ENCODE peak calls at places on chromosomes 3 and 15, in seven cellular contexts. One of them, this sample, is unnamed.

GRCh38 chr3:159583662-159584061 is 405.0 kb upstream of the IL12A start:
- DNase-seq in D721Med: no peak
- DNase-seq in NCI-H1092: no peak
- DNase-seq in stimulated activated CD8-positive, alpha-beta memory T cell treated with anti-CD3 and anti-CD28 coated beads, Interleukin-2, amount 100 ng/mL, for 1 hour: no peak
- DNase-seq in RPMI8226: no peak
- DNase-seq in effector memory CD8-positive, alpha-beta T cell: no peak
- DNase-seq in posterior cingulate gyrus: no peak
- DNase-seq in this sample: peak

GRCh38 chr3:14785207-14786155 is 33.3 kb upstream of the FGD5 start:
- DNase-seq in effector memory CD8-positive, alpha-beta T cell: no peak
- DNase-seq in NCI-H1092: no peak
- DNase-seq in posterior cingulate gyrus: no peak
- DNase-seq in RPMI8226: no peak
- DNase-seq in stimulated activated CD8-positive, alpha-beta memory T cell treated with anti-CD3 and anti-CD28 coated beads, Interleukin-2, amount 100 ng/mL, for 1 hour: no peak
- DNase-seq in D721Med: no peak
- DNase-seq in this sample: no peak

GRCh38 chr3:78659386-78659987 is 1108.3 kb downstream of the ROBO1 start:
- DNase-seq in stimulated activated CD8-positive, alpha-beta memory T cell treated with anti-CD3 and anti-CD28 coated beads, Interleukin-2, amount 100 ng/mL, for 1 hour: no peak
- DNase-seq in RPMI8226: peak
- DNase-seq in NCI-H1092: peak
- DNase-seq in posterior cingulate gyrus: peak
- DNase-seq in effector memory CD8-positive, alpha-beta T cell: no peak
- DNase-seq in D721Med: no peak
- DNase-seq in this sample: peak

GRCh38 chr3:32816439-32817194 is 1.2 kb upstream of the TRIM71 start:
- DNase-seq in NCI-H1092: no peak
- DNase-seq in effector memory CD8-positive, alpha-beta T cell: no peak
- DNase-seq in stimulated activated CD8-positive, alpha-beta memory T cell treated with anti-CD3 and anti-CD28 coated beads, Interleukin-2, amount 100 ng/mL, for 1 hour: no peak
- DNase-seq in D721Med: no peak
- DNase-seq in posterior cingulate gyrus: peak
- DNase-seq in RPMI8226: no peak
- DNase-seq in this sample: peak

GRCh38 chr3:101195951-101196713 is 124.2 kb downstream of the IMPG2 start:
- DNase-seq in D721Med: no peak
- DNase-seq in effector memory CD8-positive, alpha-beta T cell: no peak
- DNase-seq in stimulated activated CD8-positive, alpha-beta memory T cell treated with anti-CD3 and anti-CD28 coated beads, Interleukin-2, amount 100 ng/mL, for 1 hour: no peak
- DNase-seq in RPMI8226: peak
- DNase-seq in posterior cingulate gyrus: no peak
- DNase-seq in NCI-H1092: no peak
- DNase-seq in this sample: peak

GRCh38 chr15:93861956-93862741 is 369.2 kb upstream of the MCTP2 start:
- DNase-seq in RPMI8226: no peak
- DNase-seq in NCI-H1092: no peak
- DNase-seq in D721Med: no peak
- DNase-seq in stimulated activated CD8-positive, alpha-beta memory T cell treated with anti-CD3 and anti-CD28 coated beads, Interleukin-2, amount 100 ng/mL, for 1 hour: no peak
- DNase-seq in posterior cingulate gyrus: no peak
- DNase-seq in effector memory CD8-positive, alpha-beta T cell: no peak
- DNase-seq in this sample: no peak

GRCh38 chr3:123751478-123751877 is 132.7 kb downstream of the MYLK start:
- DNase-seq in effector memory CD8-positive, alpha-beta T cell: no peak
- DNase-seq in RPMI8226: no peak
- DNase-seq in NCI-H1092: no peak
- DNase-seq in posterior cingulate gyrus: no peak
- DNase-seq in stimulated activated CD8-positive, alpha-beta memory T cell treated with anti-CD3 and anti-CD28 coated beads, Interleukin-2, amount 100 ng/mL, for 1 hour: no peak
- DNase-seq in D721Med: no peak
- DNase-seq in this sample: peak

GRCh38 chr15:67085818-67086649 is 20.6 kb downstream of the SMAD3 start:
- DNase-seq in NCI-H1092: no peak
- DNase-seq in effector memory CD8-positive, alpha-beta T cell: no peak
- DNase-seq in RPMI8226: peak
- DNase-seq in stimulated activated CD8-positive, alpha-beta memory T cell treated with anti-CD3 and anti-CD28 coated beads, Interleukin-2, amount 100 ng/mL, for 1 hour: no peak
- DNase-seq in D721Med: no peak
- DNase-seq in posterior cingulate gyrus: no peak
- DNase-seq in this sample: peak

GRCh38 chr3:114557791-114558190 is 264.0 kb downstream of the TIGIT start:
- DNase-seq in NCI-H1092: no peak
- DNase-seq in effector memory CD8-positive, alpha-beta T cell: no peak
- DNase-seq in RPMI8226: no peak
- DNase-seq in D721Med: no peak
- DNase-seq in posterior cingulate gyrus: no peak
- DNase-seq in stimulated activated CD8-positive, alpha-beta memory T cell treated with anti-CD3 and anti-CD28 coated beads, Interleukin-2, amount 100 ng/mL, for 1 hour: no peak
- DNase-seq in this sample: no peak

GRCh38 chr3:12655701-12656100 is 8.2 kb downstream of the RAF1 start:
- DNase-seq in stimulated activated CD8-positive, alpha-beta memory T cell treated with anti-CD3 and anti-CD28 coated beads, Interleukin-2, amount 100 ng/mL, for 1 hour: no peak
- DNase-seq in D721Med: no peak
- DNase-seq in posterior cingulate gyrus: no peak
- DNase-seq in NCI-H1092: no peak
- DNase-seq in effector memory CD8-positive, alpha-beta T cell: no peak
- DNase-seq in RPMI8226: no peak
- DNase-seq in this sample: no peak

GRCh38 chr15:63277044-63277892 is at the start of gene APH1B:
- DNase-seq in stimulated activated CD8-positive, alpha-beta memory T cell treated with anti-CD3 and anti-CD28 coated beads, Interleukin-2, amount 100 ng/mL, for 1 hour: peak
- DNase-seq in D721Med: peak
- DNase-seq in NCI-H1092: peak
- DNase-seq in posterior cingulate gyrus: peak
- DNase-seq in effector memory CD8-positive, alpha-beta T cell: peak
- DNase-seq in RPMI8226: peak
- DNase-seq in this sample: peak

GRCh38 chr3:65879372-65879771 is 159.3 kb downstream of the MAGI1 start:
- DNase-seq in NCI-H1092: no peak
- DNase-seq in RPMI8226: no peak
- DNase-seq in effector memory CD8-positive, alpha-beta T cell: no peak
- DNase-seq in stimulated activated CD8-positive, alpha-beta memory T cell treated with anti-CD3 and anti-CD28 coated beads, Interleukin-2, amount 100 ng/mL, for 1 hour: no peak
- DNase-seq in posterior cingulate gyrus: no peak
- DNase-seq in D721Med: no peak
- DNase-seq in this sample: no peak

GRCh38 chr3:137471130-137471529 is 293.0 kb upstream of the SOX14 start:
- DNase-seq in posterior cingulate gyrus: no peak
- DNase-seq in D721Med: no peak
- DNase-seq in stimulated activated CD8-positive, alpha-beta memory T cell treated with anti-CD3 and anti-CD28 coated beads, Interleukin-2, amount 100 ng/mL, for 1 hour: no peak
- DNase-seq in RPMI8226: no peak
- DNase-seq in effector memory CD8-positive, alpha-beta T cell: no peak
- DNase-seq in NCI-H1092: no peak
- DNase-seq in this sample: no peak

GRCh38 chr15:96333194-96334016 is 2.9 kb downstream of the NR2F2 start:
- DNase-seq in RPMI8226: no peak
- DNase-seq in stimulated activated CD8-positive, alpha-beta memory T cell treated with anti-CD3 and anti-CD28 coated beads, Interleukin-2, amount 100 ng/mL, for 1 hour: no peak
- DNase-seq in posterior cingulate gyrus: no peak
- DNase-seq in effector memory CD8-positive, alpha-beta T cell: no peak
- DNase-seq in D721Med: no peak
- DNase-seq in NCI-H1092: peak
- DNase-seq in this sample: peak

GRCh38 chr3:191762323-191762960 is 301.5 kb downstream of the PYDC2 start:
- DNase-seq in effector memory CD8-positive, alpha-beta T cell: no peak
- DNase-seq in D721Med: no peak
- DNase-seq in NCI-H1092: no peak
- DNase-seq in RPMI8226: no peak
- DNase-seq in posterior cingulate gyrus: no peak
- DNase-seq in stimulated activated CD8-positive, alpha-beta memory T cell treated with anti-CD3 and anti-CD28 coated beads, Interleukin-2, amount 100 ng/mL, for 1 hour: no peak
- DNase-seq in this sample: peak

GRCh38 chr15:42409011-42409410 is 49.7 kb downstream of the CAPN3 start:
- DNase-seq in posterior cingulate gyrus: no peak
- DNase-seq in NCI-H1092: no peak
- DNase-seq in effector memory CD8-positive, alpha-beta T cell: no peak
- DNase-seq in RPMI8226: no peak
- DNase-seq in D721Med: no peak
- DNase-seq in stimulated activated CD8-positive, alpha-beta memory T cell treated with anti-CD3 and anti-CD28 coated beads, Interleukin-2, amount 100 ng/mL, for 1 hour: no peak
- DNase-seq in this sample: no peak

GRCh38 chr3:10416730-10417300 is 88.6 kb downstream of the ATP2B2 start:
- DNase-seq in D721Med: no peak
- DNase-seq in posterior cingulate gyrus: peak
- DNase-seq in stimulated activated CD8-positive, alpha-beta memory T cell treated with anti-CD3 and anti-CD28 coated beads, Interleukin-2, amount 100 ng/mL, for 1 hour: no peak
- DNase-seq in effector memory CD8-positive, alpha-beta T cell: no peak
- DNase-seq in NCI-H1092: no peak
- DNase-seq in RPMI8226: no peak
- DNase-seq in this sample: no peak

GRCh38 chr3:26845194-26845593 is 222.6 kb downstream of the LRRC3B start:
- DNase-seq in D721Med: no peak
- DNase-seq in RPMI8226: no peak
- DNase-seq in NCI-H1092: no peak
- DNase-seq in stimulated activated CD8-positive, alpha-beta memory T cell treated with anti-CD3 and anti-CD28 coated beads, Interleukin-2, amount 100 ng/mL, for 1 hour: no peak
- DNase-seq in effector memory CD8-positive, alpha-beta T cell: no peak
- DNase-seq in posterior cingulate gyrus: no peak
- DNase-seq in this sample: no peak

GRCh38 chr3:45640724-45641361 is 46.3 kb downstream of the LIMD1 start:
- DNase-seq in RPMI8226: no peak
- DNase-seq in D721Med: no peak
- DNase-seq in effector memory CD8-positive, alpha-beta T cell: no peak
- DNase-seq in posterior cingulate gyrus: no peak
- DNase-seq in NCI-H1092: no peak
- DNase-seq in stimulated activated CD8-positive, alpha-beta memory T cell treated with anti-CD3 and anti-CD28 coated beads, Interleukin-2, amount 100 ng/mL, for 1 hour: no peak
- DNase-seq in this sample: no peak

GRCh38 chr15:79853492-79854328 is 43.1 kb downstream of the MTHFS start:
- DNase-seq in NCI-H1092: no peak
- DNase-seq in stimulated activated CD8-positive, alpha-beta memory T cell treated with anti-CD3 and anti-CD28 coated beads, Interleukin-2, amount 100 ng/mL, for 1 hour: peak
- DNase-seq in posterior cingulate gyrus: peak
- DNase-seq in RPMI8226: peak
- DNase-seq in D721Med: no peak
- DNase-seq in effector memory CD8-positive, alpha-beta T cell: peak
- DNase-seq in this sample: peak

GRCh38 chr3:52054689-52055511 is 1.5 kb downstream of the DUSP7 start:
- DNase-seq in NCI-H1092: no peak
- DNase-seq in stimulated activated CD8-positive, alpha-beta memory T cell treated with anti-CD3 and anti-CD28 coated beads, Interleukin-2, amount 100 ng/mL, for 1 hour: no peak
- DNase-seq in posterior cingulate gyrus: no peak
- DNase-seq in effector memory CD8-positive, alpha-beta T cell: peak
- DNase-seq in D721Med: no peak
- DNase-seq in RPMI8226: peak
- DNase-seq in this sample: no peak

GRCh38 chr3:194439915-194440550 is 41.0 kb upstream of the GP5 start:
- DNase-seq in RPMI8226: no peak
- DNase-seq in D721Med: no peak
- DNase-seq in posterior cingulate gyrus: no peak
- DNase-seq in NCI-H1092: peak
- DNase-seq in effector memory CD8-positive, alpha-beta T cell: no peak
- DNase-seq in stimulated activated CD8-positive, alpha-beta memory T cell treated with anti-CD3 and anti-CD28 coated beads, Interleukin-2, amount 100 ng/mL, for 1 hour: no peak
- DNase-seq in this sample: no peak

GRCh38 chr3:74353039-74353438 is 261.4 kb downstream of the CNTN3 start:
- DNase-seq in effector memory CD8-positive, alpha-beta T cell: no peak
- DNase-seq in stimulated activated CD8-positive, alpha-beta memory T cell treated with anti-CD3 and anti-CD28 coated beads, Interleukin-2, amount 100 ng/mL, for 1 hour: no peak
- DNase-seq in RPMI8226: no peak
- DNase-seq in posterior cingulate gyrus: no peak
- DNase-seq in NCI-H1092: no peak
- DNase-seq in D721Med: no peak
- DNase-seq in this sample: no peak

GRCh38 chr3:193347507-193348501 is 30.7 kb downstream of the ATP13A5 start:
- DNase-seq in RPMI8226: no peak
- DNase-seq in posterior cingulate gyrus: peak
- DNase-seq in effector memory CD8-positive, alpha-beta T cell: no peak
- DNase-seq in stimulated activated CD8-positive, alpha-beta memory T cell treated with anti-CD3 and anti-CD28 coated beads, Interleukin-2, amount 100 ng/mL, for 1 hour: no peak
- DNase-seq in D721Med: no peak
- DNase-seq in NCI-H1092: peak
- DNase-seq in this sample: no peak

GRCh38 chr3:39150170-39150802 is 3.1 kb downstream of the CSRNP1 start:
- DNase-seq in RPMI8226: peak
- DNase-seq in NCI-H1092: no peak
- DNase-seq in stimulated activated CD8-positive, alpha-beta memory T cell treated with anti-CD3 and anti-CD28 coated beads, Interleukin-2, amount 100 ng/mL, for 1 hour: no peak
- DNase-seq in D721Med: no peak
- DNase-seq in posterior cingulate gyrus: no peak
- DNase-seq in effector memory CD8-positive, alpha-beta T cell: peak
- DNase-seq in this sample: no peak

GRCh38 chr3:46289551-46289950 is 47.3 kb downstream of the CCR3 start:
- DNase-seq in effector memory CD8-positive, alpha-beta T cell: no peak
- DNase-seq in D721Med: no peak
- DNase-seq in NCI-H1092: no peak
- DNase-seq in RPMI8226: no peak
- DNase-seq in posterior cingulate gyrus: no peak
- DNase-seq in stimulated activated CD8-positive, alpha-beta memory T cell treated with anti-CD3 and anti-CD28 coated beads, Interleukin-2, amount 100 ng/mL, for 1 hour: no peak
- DNase-seq in this sample: no peak